ENCODE peak calls at places on chromosomes 7 and 10, in four cellular contexts. S is HCT116, F is fibroblast of pulmonary artery, K is psoas muscle. H is an unnamed sample.

GRCh38 chr10:13420532-13421307 is 72.6 kb upstream of the SEPHS1 start:
- DNase-seq in K (no peak), F (no peak), S (no peak), H (no peak)

GRCh38 chr10:110076559-110077318 is 69.0 kb downstream of the ADD3 start:
- DNase-seq in F (peak), S (peak), K (no peak), H (peak)

GRCh38 chr10:35813219-35813618 is 171.1 kb upstream of the FZD8 start:
- DNase-seq in K (no peak), S (no peak), F (no peak), H (no peak)

GRCh38 chr10:100575781-100576635 is 40.3 kb downstream of the HIF1AN start:
- DNase-seq in F (no peak), S (no peak), K (no peak), H (no peak)

GRCh38 chr7:69395072-69395714 is 203.1 kb upstream of the AUTS2 start:
- DNase-seq in K (no peak), S (no peak), F (peak), H (peak)

GRCh38 chr10:43921478-43921877 is 272.8 kb upstream of the ZNF32 start:
- DNase-seq in F (no peak), K (no peak), S (no peak), H (no peak)

GRCh38 chr7:129740574-129740973 is 129.1 kb downstream of the NRF1 start:
- DNase-seq in K (no peak), S (no peak), F (no peak), H (no peak)

GRCh38 chr7:92332782-92333181 is 87.0 kb downstream of the ANKIB1 start:
- DNase-seq in F (no peak), S (no peak), K (no peak), H (no peak)

GRCh38 chr7:55209366-55209765 is 155.8 kb upstream of the LANCL2 start:
- DNase-seq in F (no peak), S (no peak), K (no peak), H (no peak)
- H3K4me3 ChIP-seq in F (no peak), S (no peak), K (no peak), H (no peak)

GRCh38 chr7:116864084-116864483 is 1.7 kb downstream of the CAPZA2 start:
- DNase-seq in S (no peak), K (no peak), F (no peak), H (no peak)

GRCh38 chr7:116859323-116859722 is 3.1 kb upstream of the CAPZA2 start:
- DNase-seq in K (no peak), S (no peak), F (peak), H (peak)

GRCh38 chr7:116861717-116862116 is 670 bp upstream of the CAPZA2 start:
- DNase-seq in F (no peak), K (no peak), S (no peak), H (no peak)

GRCh38 chr7:116862234-116863167 is at the start of gene CAPZA2:
- DNase-seq in F (peak), S (peak), K (peak), H (peak)

DNA sequence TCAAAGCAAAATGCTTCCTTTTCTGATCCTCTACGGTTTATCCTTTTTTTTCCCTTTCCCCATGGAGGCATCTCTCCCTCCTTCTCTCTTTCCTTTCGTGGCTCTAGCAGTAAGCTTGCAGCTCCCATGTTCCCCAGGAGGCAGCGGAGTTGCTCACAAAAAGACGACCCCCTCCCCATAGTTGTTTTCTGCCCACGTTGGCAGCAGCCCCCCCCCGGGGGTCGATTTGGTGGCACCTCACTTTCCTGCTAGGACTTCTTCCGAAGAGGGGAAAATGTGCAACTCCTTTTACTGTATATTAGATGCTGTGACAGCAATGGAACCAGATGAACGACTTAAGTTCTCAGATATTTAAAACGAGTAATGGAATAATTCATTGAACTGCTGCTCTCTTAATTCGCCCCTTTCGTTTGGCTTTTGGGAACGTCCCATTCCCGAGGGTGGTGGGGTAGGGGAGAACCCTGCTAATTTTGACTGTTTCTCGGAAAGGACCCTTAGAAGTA is 832 bp downstream of the CAPZA2 start:
- DNase-seq in S (no peak), F (peak), K (peak), H (no peak)
- TF ChIP-seq CTCF in S (no peak), F (peak), K (no peak), H (peak)

GRCh38 chr10:68470300-68470699 is 1.5 kb downstream of the DNA2 start:
- DNase-seq in F (no peak), K (no peak), S (no peak), H (no peak)
- H3K4me3 ChIP-seq in F (peak), K (no peak), S (peak), H (peak)

DNA sequence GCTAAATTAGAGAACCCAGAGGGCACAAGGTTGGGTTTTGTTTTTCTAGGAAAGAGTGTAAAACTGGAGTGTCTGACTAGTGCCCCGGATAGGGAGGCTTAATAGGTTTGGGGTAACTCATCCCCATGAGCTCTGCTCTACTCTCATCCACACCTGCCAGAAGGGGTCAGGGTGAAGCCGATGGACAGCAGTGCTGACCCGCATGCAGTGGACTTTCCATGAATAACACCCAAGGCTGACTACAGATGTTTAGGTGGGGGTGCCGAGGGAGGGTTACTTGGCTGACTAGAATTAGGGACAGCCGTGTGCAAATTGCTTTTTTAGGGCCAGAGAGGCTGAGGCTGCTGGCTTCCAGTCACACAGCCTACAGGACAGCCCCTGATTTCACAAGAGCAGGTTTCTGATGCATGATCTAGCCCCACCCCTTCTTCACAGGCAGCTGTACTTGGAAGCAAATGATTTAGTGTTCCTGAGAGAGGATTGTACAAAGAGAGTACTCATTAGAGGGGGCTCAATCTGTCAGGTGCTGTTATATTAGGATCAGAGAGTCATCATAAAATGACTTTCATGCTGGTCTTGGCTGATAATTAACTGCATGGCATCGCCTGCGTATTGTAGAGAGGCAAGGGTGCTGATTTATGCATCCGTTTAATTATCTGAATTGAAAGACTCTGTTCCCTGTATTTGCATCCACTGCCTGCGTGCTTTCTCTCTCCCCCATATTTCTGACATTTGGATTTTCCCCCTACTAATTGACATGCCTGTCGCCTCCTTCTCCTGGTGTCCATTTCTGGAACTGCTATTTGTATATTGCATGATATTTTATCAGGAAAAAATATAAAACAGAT is 9.5 kb downstream of the INHBA start:
- DNase-seq in F (peak), S (no peak), K (no peak), H (no peak)
- TF ChIP-seq CTCF in F (peak), S (peak), K (peak), H (peak)

GRCh38 chr10:97584060-97584797 is at the start of gene HOGA1:
- DNase-seq in K (peak), F (peak), S (peak), H (peak)
- H3K4me3 ChIP-seq in K (peak), F (no peak), S (peak), H (no peak)

GRCh38 chr10:349081-349480 is 213.8 kb downstream of the ZMYND11 start:
- DNase-seq in K (no peak), F (no peak), S (no peak), H (no peak)
- TF ChIP-seq CTCF in K (no peak), F (no peak), S (no peak), H (no peak)

GRCh38 chr10:80079312-80079613 is 798 bp downstream of the TMEM254 start:
- DNase-seq in S (no peak), F (no peak), K (no peak), H (no peak)

GRCh38 chr10:80077869-80078447 is 507 bp upstream of the TMEM254 start:
- DNase-seq in K (no peak), F (no peak), S (no peak), H (no peak)

GRCh38 chr10:80081026-80081425 is 2.6 kb downstream of the TMEM254 start:
- DNase-seq in K (no peak), F (no peak), S (no peak), H (no peak)

GRCh38 chr10:80078448-80079311 is at the start of gene TMEM254:
- DNase-seq in S (peak), F (peak), K (peak), H (peak)

DNA sequence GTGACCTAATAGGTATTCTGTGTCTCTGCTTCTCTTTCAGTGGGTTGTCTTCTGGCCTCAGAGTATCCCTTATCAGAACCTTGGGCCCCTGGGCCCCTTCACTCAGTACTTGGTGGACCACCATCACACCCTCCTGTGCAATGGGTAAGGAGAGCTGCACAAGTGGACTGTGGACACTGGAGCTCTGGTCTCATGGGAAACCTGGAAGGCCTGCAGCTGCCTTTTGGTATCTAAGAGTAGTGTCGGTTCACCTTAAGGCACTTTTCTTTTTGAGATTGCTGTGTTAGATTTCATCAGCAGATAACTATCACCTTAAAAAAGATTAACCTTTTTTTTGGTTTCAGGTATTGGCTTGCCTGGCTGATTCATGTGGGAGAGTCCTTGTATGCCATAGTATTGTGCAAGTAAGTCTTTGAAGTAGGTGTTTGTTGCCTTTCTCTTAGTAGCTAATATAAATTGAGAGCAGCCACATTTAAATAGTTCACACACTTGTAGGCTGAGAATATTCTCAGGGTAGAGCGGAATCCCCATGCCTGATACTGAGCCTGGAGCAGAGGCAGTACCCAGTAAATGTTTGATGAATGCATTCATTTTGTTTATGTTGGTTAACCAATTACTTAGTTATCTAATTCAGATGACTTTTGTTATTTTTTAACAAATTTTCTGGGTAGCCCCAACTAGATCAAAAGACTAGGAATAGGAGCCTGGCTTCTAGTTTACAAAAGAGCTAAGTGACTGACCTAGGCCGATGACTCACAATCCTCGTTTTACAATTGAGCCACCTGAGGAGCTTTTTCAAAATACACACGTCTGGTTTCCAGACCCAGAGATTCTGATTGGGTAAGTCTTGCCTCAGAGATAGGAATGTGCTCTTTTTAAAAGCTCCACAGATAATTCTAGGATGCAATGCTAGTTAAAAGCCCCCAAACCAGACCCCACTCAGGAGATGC is 3.6 kb downstream of the TMEM254 start:
- DNase-seq in F (peak), K (no peak), S (no peak), H (no peak)
- H3K4me3 ChIP-seq in F (no peak), K (no peak), S (no peak), H (no peak)

H was measured in astrocyte of the cerebellum.